ENCODE peak calls at places on chromosomes 1 and 21, in five cellular contexts. One of them, this sample, is unnamed.

GRCh38 chr21:42560517-42561179 is 47.0 kb downstream of the SLC37A1 start:
- DNase-seq in H1: no peak
- DNase-seq in IMR-90: no peak
- DNase-seq in mesenchymal stem cell: no peak
- DNase-seq in neuronal stem cell: no peak
- DNase-seq in this sample: no peak

GRCh38 chr1:172109357-172109756 is 268.1 kb downstream of the DNM3 start:
- DNase-seq in H1: no peak
- DNase-seq in IMR-90: peak
- DNase-seq in mesenchymal stem cell: no peak
- DNase-seq in neuronal stem cell: no peak
- DNase-seq in this sample: no peak

GRCh38 chr1:47441450-47442106 is 3.7 kb downstream of the FOXD2 start:
- DNase-seq in H1: no peak
- DNase-seq in IMR-90: no peak
- DNase-seq in mesenchymal stem cell: no peak
- DNase-seq in neuronal stem cell: no peak
- DNase-seq in this sample: no peak

GRCh38 chr21:21200103-21200938 is 202.1 kb downstream of the NCAM2 start:
- DNase-seq in H1: no peak
- DNase-seq in IMR-90: peak
- DNase-seq in mesenchymal stem cell: peak
- DNase-seq in neuronal stem cell: no peak
- DNase-seq in this sample: peak

GRCh38 chr1:119827010-119827409 is 15.8 kb upstream of the REG4 start:
- DNase-seq in H1: peak
- DNase-seq in IMR-90: no peak
- DNase-seq in mesenchymal stem cell: no peak
- DNase-seq in neuronal stem cell: no peak
- DNase-seq in this sample: peak

GRCh38 chr1:90773812-90774211 is 56.7 kb upstream of the BARHL2 start:
- DNase-seq in H1: no peak
- DNase-seq in IMR-90: no peak
- DNase-seq in mesenchymal stem cell: no peak
- DNase-seq in neuronal stem cell: no peak
- DNase-seq in this sample: no peak

GRCh38 chr1:29466258-29466657 is 229.9 kb downstream of the PTPRU start:
- DNase-seq in H1: no peak
- DNase-seq in IMR-90: no peak
- DNase-seq in mesenchymal stem cell: no peak
- DNase-seq in neuronal stem cell: no peak
- DNase-seq in this sample: no peak

GRCh38 chr21:22679207-22679606 is 1681.0 kb downstream of the NCAM2 start:
- DNase-seq in H1: no peak
- DNase-seq in IMR-90: no peak
- DNase-seq in mesenchymal stem cell: no peak
- DNase-seq in neuronal stem cell: no peak
- DNase-seq in this sample: no peak

GRCh38 chr1:30900931-30901560 is 7.5 kb downstream of the SDC3 start:
- DNase-seq in H1: no peak
- DNase-seq in IMR-90: no peak
- DNase-seq in mesenchymal stem cell: no peak
- DNase-seq in neuronal stem cell: no peak
- DNase-seq in this sample: no peak

GRCh38 chr1:244778356-244778755 is 57.1 kb upstream of the COX20 start:
- DNase-seq in H1: no peak
- DNase-seq in IMR-90: peak
- DNase-seq in mesenchymal stem cell: peak
- DNase-seq in neuronal stem cell: no peak
- DNase-seq in this sample: no peak

GRCh38 chr1:59506952-59507351 is 210.1 kb downstream of the FGGY start:
- DNase-seq in H1: no peak
- DNase-seq in IMR-90: peak
- DNase-seq in mesenchymal stem cell: peak
- DNase-seq in neuronal stem cell: no peak
- DNase-seq in this sample: no peak

GRCh38 chr1:247209306-247209900 is 37.6 kb upstream of the ZNF124 start:
- DNase-seq in H1: no peak
- DNase-seq in IMR-90: peak
- DNase-seq in mesenchymal stem cell: peak
- DNase-seq in neuronal stem cell: no peak
- DNase-seq in this sample: peak

GRCh38 chr1:8745749-8746390 is 71.6 kb downstream of the RERE start:
- DNase-seq in H1: no peak
- DNase-seq in IMR-90: no peak
- DNase-seq in mesenchymal stem cell: no peak
- DNase-seq in neuronal stem cell: no peak
- DNase-seq in this sample: no peak

GRCh38 chr21:45322231-45322959 is 34.7 kb upstream of the POFUT2 start:
- DNase-seq in H1: no peak
- DNase-seq in IMR-90: no peak
- DNase-seq in mesenchymal stem cell: no peak
- DNase-seq in neuronal stem cell: no peak
- DNase-seq in this sample: no peak

GRCh38 chr1:10399487-10399917 is 638 bp downstream of the PGD start:
- DNase-seq in H1: no peak
- DNase-seq in IMR-90: peak
- DNase-seq in mesenchymal stem cell: peak
- DNase-seq in neuronal stem cell: no peak
- DNase-seq in this sample: no peak

GRCh38 chr21:46095814-46096595 is 1.9 kb upstream of the COL6A2 start:
- DNase-seq in H1: peak
- DNase-seq in IMR-90: no peak
- DNase-seq in mesenchymal stem cell: no peak
- DNase-seq in neuronal stem cell: no peak
- DNase-seq in this sample: no peak

GRCh38 chr21:34141373-34141772 is 68.0 kb downstream of the MRPS6 start:
- DNase-seq in H1: peak
- DNase-seq in IMR-90: no peak
- DNase-seq in mesenchymal stem cell: no peak
- DNase-seq in neuronal stem cell: no peak
- DNase-seq in this sample: no peak

GRCh38 chr21:15749045-15749867 is 19.5 kb downstream of the USP25 start:
- DNase-seq in H1: no peak
- DNase-seq in IMR-90: peak
- DNase-seq in mesenchymal stem cell: peak
- DNase-seq in neuronal stem cell: no peak
- DNase-seq in this sample: no peak

GRCh38 chr21:38847556-38847955 is 41.8 kb downstream of the ETS2 start:
- DNase-seq in H1: peak
- DNase-seq in IMR-90: no peak
- DNase-seq in mesenchymal stem cell: no peak
- DNase-seq in neuronal stem cell: no peak
- DNase-seq in this sample: no peak

GRCh38 chr1:65958561-65959350 is 166.1 kb downstream of the PDE4B start:
- DNase-seq in H1: no peak
- DNase-seq in IMR-90: peak
- DNase-seq in mesenchymal stem cell: peak
- DNase-seq in neuronal stem cell: peak
- DNase-seq in this sample: peak

GRCh38 chr1:59016390-59016789 is 232.5 kb upstream of the JUN start:
- DNase-seq in H1: no peak
- DNase-seq in IMR-90: no peak
- DNase-seq in mesenchymal stem cell: no peak
- DNase-seq in neuronal stem cell: no peak
- DNase-seq in this sample: peak

GRCh38 chr1:216458807-216459206 is 35.6 kb upstream of the USH2A start:
- DNase-seq in H1: no peak
- DNase-seq in IMR-90: no peak
- DNase-seq in mesenchymal stem cell: no peak
- DNase-seq in neuronal stem cell: no peak
- DNase-seq in this sample: no peak

GRCh38 chr1:18059206-18059605 is 48.4 kb upstream of the IGSF21 start:
- DNase-seq in H1: no peak
- DNase-seq in IMR-90: no peak
- DNase-seq in mesenchymal stem cell: no peak
- DNase-seq in neuronal stem cell: no peak
- DNase-seq in this sample: no peak

GRCh38 chr1:119133987-119134386 is 6.5 kb downstream of the WARS2 start:
- DNase-seq in H1: no peak
- DNase-seq in IMR-90: peak
- DNase-seq in mesenchymal stem cell: no peak
- DNase-seq in neuronal stem cell: no peak
- DNase-seq in this sample: peak

GRCh38 chr1:165259236-165259635 is 97.3 kb downstream of the LMX1A start:
- DNase-seq in H1: no peak
- DNase-seq in IMR-90: no peak
- DNase-seq in mesenchymal stem cell: no peak
- DNase-seq in neuronal stem cell: no peak
- DNase-seq in this sample: no peak

GRCh38 chr1:65470766-65471165 is 50.3 kb downstream of the LEPR start:
- DNase-seq in H1: no peak
- DNase-seq in IMR-90: no peak
- DNase-seq in mesenchymal stem cell: no peak
- DNase-seq in neuronal stem cell: no peak
- DNase-seq in this sample: no peak

GRCh38 chr1:40153073-40153770 is 8.0 kb upstream of the RLF start:
- DNase-seq in H1: no peak
- DNase-seq in IMR-90: peak
- DNase-seq in mesenchymal stem cell: peak
- DNase-seq in neuronal stem cell: peak
- DNase-seq in this sample: peak

GRCh38 chr1:25526753-25527152 is 16.7 kb upstream of the LDLRAP1 start:
- DNase-seq in H1: no peak
- DNase-seq in IMR-90: no peak
- DNase-seq in mesenchymal stem cell: no peak
- DNase-seq in neuronal stem cell: no peak
- DNase-seq in this sample: no peak

GRCh38 chr1:25525360-25525688 is 18.1 kb upstream of the LDLRAP1 start:
- DNase-seq in H1: no peak
- DNase-seq in IMR-90: no peak
- DNase-seq in mesenchymal stem cell: no peak
- DNase-seq in neuronal stem cell: no peak
- DNase-seq in this sample: no peak

GRCh38 chr1:25523512-25523911 is 19.9 kb upstream of the LDLRAP1 start:
- DNase-seq in H1: peak
- DNase-seq in IMR-90: peak
- DNase-seq in mesenchymal stem cell: peak
- DNase-seq in neuronal stem cell: peak
- DNase-seq in this sample: peak

GRCh38 chr1:25522240-25522639 is 21.2 kb upstream of the LDLRAP1 start:
- DNase-seq in H1: no peak
- DNase-seq in IMR-90: no peak
- DNase-seq in mesenchymal stem cell: no peak
- DNase-seq in neuronal stem cell: no peak
- DNase-seq in this sample: no peak

GRCh38 chr1:25524568-25525359 is 18.6 kb upstream of the LDLRAP1 start:
- DNase-seq in H1: no peak
- DNase-seq in IMR-90: no peak
- DNase-seq in mesenchymal stem cell: no peak
- DNase-seq in neuronal stem cell: no peak
- DNase-seq in this sample: no peak
- H2BK15ac ChIP-seq in H1: peak
- H2BK15ac ChIP-seq in IMR-90: no peak
- H2BK15ac ChIP-seq in mesenchymal stem cell: no peak
- H2BK15ac ChIP-seq in neuronal stem cell: no peak
- H2BK15ac ChIP-seq in this sample: no peak

GRCh38 chr1:15836772-15837669 is 10.5 kb upstream of the SPEN start:
- DNase-seq in H1: peak
- DNase-seq in IMR-90: no peak
- DNase-seq in mesenchymal stem cell: no peak
- DNase-seq in neuronal stem cell: no peak
- DNase-seq in this sample: no peak
- H3K4me3 ChIP-seq in H1: peak
- H3K4me3 ChIP-seq in IMR-90: no peak
- H3K4me3 ChIP-seq in mesenchymal stem cell: no peak
- H3K4me3 ChIP-seq in neuronal stem cell: no peak
- H3K4me3 ChIP-seq in this sample: no peak

GRCh38 chr1:221729771-221730170 is 12.1 kb downstream of the DUSP10 start:
- DNase-seq in H1: no peak
- DNase-seq in IMR-90: peak
- DNase-seq in mesenchymal stem cell: no peak
- DNase-seq in neuronal stem cell: no peak
- DNase-seq in this sample: no peak
- H2BK15ac ChIP-seq in H1: no peak
- H2BK15ac ChIP-seq in IMR-90: no peak
- H2BK15ac ChIP-seq in mesenchymal stem cell: no peak
- H2BK15ac ChIP-seq in neuronal stem cell: no peak
- H2BK15ac ChIP-seq in this sample: no peak

DNA sequence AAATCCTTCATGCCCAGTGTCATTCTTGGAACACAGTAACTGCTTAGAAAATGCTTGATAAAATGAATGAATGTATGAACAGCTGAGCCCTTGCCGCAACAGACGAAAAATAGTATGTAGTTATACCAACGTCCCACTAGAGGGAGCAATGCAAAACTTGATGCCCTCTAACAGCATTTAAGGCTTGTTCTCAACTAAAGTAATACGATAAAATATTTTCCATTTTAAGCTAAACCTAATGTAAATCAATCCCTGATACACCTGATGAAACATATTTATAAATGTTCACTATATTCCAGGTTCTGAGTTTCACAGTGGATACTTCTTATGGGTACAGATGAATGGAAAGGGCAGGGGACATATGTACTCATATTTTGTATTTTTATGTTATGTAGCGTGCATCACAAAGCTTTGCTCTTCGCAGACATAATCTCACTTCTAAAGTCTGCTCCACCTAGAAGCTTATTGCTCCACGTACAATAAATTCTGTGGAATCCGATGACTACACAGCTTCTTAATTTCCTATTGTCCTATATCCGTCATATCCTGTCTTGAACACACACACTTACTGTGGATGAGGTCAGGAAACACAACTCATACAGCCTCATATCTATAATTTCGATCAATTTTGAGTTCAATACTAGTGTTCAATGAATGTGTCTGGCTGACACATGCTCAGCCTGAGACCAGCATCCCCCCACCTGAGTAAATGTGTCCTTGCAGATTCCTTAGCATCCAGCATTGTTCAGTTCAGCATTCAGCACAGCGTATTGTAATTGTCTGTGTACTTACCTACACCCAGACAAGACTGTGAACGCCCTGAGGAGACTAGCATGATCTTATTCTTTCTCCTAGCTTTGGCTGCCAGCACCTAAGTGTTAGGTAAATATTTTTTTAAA is 4.4 kb upstream of the UTP25 start:
- DNase-seq in H1: no peak
- DNase-seq in IMR-90: peak
- DNase-seq in mesenchymal stem cell: peak
- DNase-seq in neuronal stem cell: peak
- DNase-seq in this sample: peak
- H3K4me3 ChIP-seq in H1: no peak
- H3K4me3 ChIP-seq in IMR-90: no peak
- H3K4me3 ChIP-seq in mesenchymal stem cell: no peak
- H3K4me3 ChIP-seq in neuronal stem cell: no peak
- H3K4me3 ChIP-seq in this sample: no peak

DNA sequence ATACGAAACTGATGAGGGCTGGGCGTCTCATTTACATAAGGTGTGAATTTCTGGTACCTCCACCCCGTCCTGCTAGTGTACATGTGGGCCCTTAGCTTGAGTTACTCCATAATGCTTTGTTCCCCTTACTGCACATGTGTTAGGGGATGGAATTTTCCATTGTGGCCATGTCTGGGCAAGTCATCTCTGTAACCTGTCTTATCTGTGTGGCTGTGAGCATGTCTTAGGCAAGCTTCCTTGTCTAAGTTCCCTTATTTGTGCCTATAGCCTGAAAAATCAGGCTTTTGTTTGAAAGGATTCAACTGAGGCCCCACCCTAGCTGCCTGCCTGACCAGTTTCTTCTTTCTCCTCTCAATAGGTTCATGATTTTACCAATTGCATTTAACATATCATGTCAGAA is 184.2 kb downstream of the RASAL2 start:
- DNase-seq in H1: no peak
- DNase-seq in IMR-90: no peak
- DNase-seq in mesenchymal stem cell: peak
- DNase-seq in neuronal stem cell: no peak
- DNase-seq in this sample: no peak
- H2BK15ac ChIP-seq in H1: no peak
- H2BK15ac ChIP-seq in IMR-90: no peak
- H2BK15ac ChIP-seq in mesenchymal stem cell: no peak
- H2BK15ac ChIP-seq in neuronal stem cell: no peak
- H2BK15ac ChIP-seq in this sample: no peak

This sample was measured in mesendoderm.